ENCODE peak calls at places on chromosomes 7 and 10, in six cellular contexts. N is IMR-90, J is H1, S is trophoblast cell, P is neuronal stem cell, A is H9. C is an unnamed sample.
A peak's percentile ranks its signal among the peaks of the same experiment; 100 is the strongest.

GRCh38 chr10:92720306-92721165 is 30.8 kb downstream of the HHEX start:
- DNase-seq in N (no peak), S (no peak), P (no peak), J (no peak), A (no peak), C (peak; percentile 33)

GRCh38 chr10:81978238-81978637 is 103.2 kb downstream of the NRG3 start:
- DNase-seq in S (peak; percentile 61), P (peak; percentile 61), N (no peak), A (no peak), J (no peak), C (peak; percentile 42)

GRCh38 chr7:35623381-35623780 is 71.6 kb downstream of the HERPUD2 start:
- DNase-seq in J (no peak), N (no peak), A (no peak), P (no peak), S (no peak), C (no peak)

GRCh38 chr7:102129636-102130370 is 156.9 kb upstream of the SH2B2 start:
- DNase-seq in A (no peak), J (no peak), S (no peak), N (no peak), P (no peak), C (no peak)

GRCh38 chr10:99793819-99794218 is 11.4 kb downstream of the ABCC2 start:
- DNase-seq in N (no peak), P (no peak), A (no peak), S (no peak), J (no peak), C (no peak)

GRCh38 chr7:73820013-73820412 is 10.8 kb upstream of the CLDN4 start:
- DNase-seq in N (no peak), P (no peak), S (no peak), A (no peak), J (no peak), C (no peak)

GRCh38 chr10:112912441-112912911 is 37.6 kb upstream of the TCF7L2 start:
- DNase-seq in A (no peak), N (peak; percentile 25), P (no peak), J (no peak), S (peak; percentile 22), C (no peak)

GRCh38 chr7:28855538-28856217 is 102.5 kb downstream of the TRIL start:
- DNase-seq in S (peak; percentile 93), J (no peak), N (peak; percentile 97), A (no peak), P (no peak), C (peak; percentile 87)

GRCh38 chr7:138092486-138093028 is 16.3 kb downstream of the AKR1D1 start:
- DNase-seq in A (no peak), N (no peak), S (no peak), P (no peak), J (no peak), C (no peak)

GRCh38 chr7:98506471-98506870 is 105.6 kb upstream of the BAIAP2L1 start:
- DNase-seq in A (no peak), P (no peak), N (no peak), S (no peak), J (no peak), C (no peak)

GRCh38 chr7:37694208-37695080 is 10.9 kb downstream of the GPR141 start:
- DNase-seq in S (peak; percentile 51), J (no peak), N (no peak), P (peak; percentile 15), A (no peak), C (no peak)

GRCh38 chr7:3005257-3005656 is 38.4 kb downstream of the CARD11 start:
- DNase-seq in N (no peak), S (no peak), J (no peak), A (no peak), P (no peak), C (no peak)

DNA sequence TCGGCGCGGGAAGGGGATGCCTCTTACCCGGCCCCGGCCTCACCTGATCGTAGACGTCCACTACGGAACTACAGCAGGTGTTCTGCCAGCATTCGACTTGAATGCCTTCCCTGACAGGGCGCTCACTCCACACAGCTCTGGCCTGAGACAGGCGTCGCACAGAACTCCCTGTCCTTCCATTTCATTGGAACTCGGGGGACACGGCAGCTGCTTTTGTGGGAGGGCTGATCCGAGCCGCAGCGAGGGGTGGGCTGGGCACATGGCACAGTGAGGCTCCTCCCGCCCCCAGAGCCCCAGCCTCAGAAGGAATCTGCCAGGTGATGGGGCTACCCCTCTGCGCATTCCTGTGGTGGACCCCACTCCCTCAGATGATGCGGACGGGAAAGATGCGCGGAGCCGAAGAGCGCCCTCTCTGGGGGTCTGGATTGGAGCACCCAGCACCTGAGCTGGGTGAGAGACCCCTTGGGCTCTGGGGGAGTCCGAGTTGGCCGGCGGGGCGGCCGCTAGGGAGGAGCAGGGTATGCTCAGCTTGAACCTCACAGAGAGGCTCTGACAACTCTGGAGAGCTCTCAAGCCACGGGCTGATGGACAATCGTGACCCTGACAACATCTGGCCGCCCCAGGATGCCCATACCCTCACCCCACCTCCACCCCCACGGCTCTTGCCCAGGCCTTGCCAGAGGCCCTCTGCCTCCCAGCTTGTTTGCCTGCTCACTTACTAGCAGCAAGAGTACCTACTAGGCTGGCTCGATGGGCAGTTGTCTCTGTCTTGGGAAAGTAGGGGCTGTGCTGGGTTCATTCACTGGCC is 36.6 kb downstream of the RASGEF1A start:
- DNase-seq in P (no peak), S (no peak), J (no peak), A (peak; percentile 33), N (no peak), C (no peak)
- H4K91ac ChIP-seq in P (no peak overlapping the region), S (no peak overlapping the region), J (no peak overlapping the region), A (no peak overlapping the region), N (no peak overlapping the region), C (no peak overlapping the region)

GRCh38 chr7:33721895-33722294 is 183.4 kb upstream of the BMPER start:
- DNase-seq in A (no peak), P (no peak), N (peak; percentile 42), J (no peak), S (peak; percentile 38), C (no peak)
- H3K23ac ChIP-seq in A (no peak overlapping the region), P (no peak overlapping the region), N (no peak overlapping the region), J (no peak overlapping the region), S (no peak overlapping the region), C (no peak overlapping the region)

GRCh38 chr7:26202019-26202985 is 757 bp downstream of the CBX3 start:
- DNase-seq in P (no peak), J (no peak), N (no peak), S (peak; percentile 49), A (no peak), C (no peak)
- H4K91ac ChIP-seq in P (no peak overlapping the region), J (peak overlapping the region; percentile 98), N (peak overlapping the region; percentile 81), S (peak overlapping the region; percentile 99), A (no peak overlapping the region), C (peak overlapping the region; percentile 98)

GRCh38 chr7:122299935-122300606 is 4.5 kb downstream of the FEZF1 start:
- DNase-seq in N (no peak), P (peak; percentile 54), S (no peak), A (peak; percentile 73), J (no peak), C (no peak)
- H3K23ac ChIP-seq in N (no peak overlapping the region), P (peak overlapping the region; percentile 75), S (no peak overlapping the region), A (no peak overlapping the region), J (no peak overlapping the region), C (no peak overlapping the region)

C was measured in mesenchymal stem cell.